ENCODE peak calls at places on chromosomes 13 and 19, in six cellular contexts. A, W, C, U, F and I are unnamed samples.

GRCh38 chr13:44815507-44816074 is 173.7 kb downstream of the NUFIP1 start:
- DNase-seq in A (peak; percentile 24), W (peak; percentile 89), C (no peak), U (no peak), F (peak; percentile 97), I (no peak)

GRCh38 chr19:47582320-47582909 is 9.5 kb upstream of the ZNF541 start:
- DNase-seq in A (no peak), W (no peak), C (no peak), U (no peak), F (peak; percentile 65), I (no peak)

GRCh38 chr13:99417151-99417820 is 84.0 kb upstream of the TM9SF2 start:
- DNase-seq in A (no peak), W (no peak), C (no peak), U (no peak), F (no peak), I (no peak)

GRCh38 chr19:19540707-19541515 is 2.8 kb downstream of the CILP2 start:
- DNase-seq in A (peak; percentile 79), W (no peak), C (no peak), U (peak; percentile 51), F (peak; percentile 57), I (no peak)

GRCh38 chr19:51807111-51807701 is 12.2 kb downstream of the FPR3 start:
- DNase-seq in A (no peak), W (no peak), C (no peak), U (no peak), F (peak; percentile 64), I (no peak)

GRCh38 chr19:44890366-44891015 is 563 bp upstream of the TOMM40 start:
- DNase-seq in A (peak; percentile 100), W (peak; percentile 100), C (peak; percentile 100), U (peak; percentile 100), F (peak; percentile 100), I (peak; percentile 100)

GRCh38 chr13:106599875-106600797 is 32.2 kb upstream of the ARGLU1 start:
- DNase-seq in A (peak; percentile 32), W (peak; percentile 25), C (no peak), U (no peak), F (peak; percentile 65), I (no peak)

GRCh38 chr13:53112522-53112921 is 83.9 kb downstream of the OLFM4 start:
- DNase-seq in A (no peak), W (no peak), C (no peak), U (no peak), F (no peak), I (no peak)

GRCh38 chr13:19601749-19602725 is 31.4 kb upstream of the MPHOSPH8 start:
- DNase-seq in A (peak; percentile 30), W (no peak), C (no peak), U (no peak), F (peak; percentile 51), I (no peak)

GRCh38 chr19:16871870-16872269 is 16.9 kb upstream of the F2RL3 start:
- DNase-seq in A (peak; percentile 52), W (no peak), C (no peak), U (no peak), F (no peak), I (no peak)

GRCh38 chr13:21670883-21671792 is at the start of gene FGF9:
- DNase-seq in A (peak; percentile 85), W (no peak), C (peak; percentile 64), U (peak; percentile 53), F (peak; percentile 70), I (peak; percentile 53)

GRCh38 chr13:105925496-105925895 is 610.0 kb downstream of the EFNB2 start:
- DNase-seq in A (no peak), W (no peak), C (no peak), U (no peak), F (peak; percentile 17), I (no peak)

GRCh38 chr13:27138457-27139093 is 33.0 kb downstream of the USP12 start:
- DNase-seq in A (no peak), W (no peak), C (no peak), U (no peak), F (no peak), I (no peak)

GRCh38 chr19:47643281-47643680 is 34.3 kb downstream of the BICRA start:
- DNase-seq in A (no peak), W (no peak), C (no peak), U (no peak), F (no peak), I (no peak)

GRCh38 chr13:50080856-50081105 is 65.5 kb downstream of the KCNRG start:
- DNase-seq in A (no peak), W (no peak), C (no peak), U (no peak), F (peak; percentile 31), I (peak; percentile 53)

GRCh38 chr13:108850706-108851105 is 221.3 kb downstream of the MYO16 start:
- DNase-seq in A (no peak), W (no peak), C (no peak), U (no peak), F (no peak), I (peak; percentile 2)

GRCh38 chr13:53719281-53719680 is 690.7 kb downstream of the OLFM4 start:
- DNase-seq in A (no peak), W (no peak), C (no peak), U (no peak), F (no peak), I (no peak)

GRCh38 chr13:46345400-46345799 is 41.7 kb downstream of the RUBCNL start:
- DNase-seq in A (no peak), W (no peak), C (no peak), U (no peak), F (no peak), I (no peak)

GRCh38 chr13:49258097-49258796 is 10.5 kb downstream of the CDADC1 start:
- DNase-seq in A (no peak), W (no peak), C (no peak), U (no peak), F (no peak), I (no peak)

GRCh38 chr13:112444001-112444311 is 67.8 kb downstream of the SPACA7 start:
- DNase-seq in A (peak; percentile 68), W (peak; percentile 5), C (peak; percentile 39), U (no peak), F (peak; percentile 55), I (peak; percentile 18)

GRCh38 chr19:17996826-17997316 is 11.1 kb upstream of the ARRDC2 start:
- DNase-seq in A (peak; percentile 91), W (no peak), C (peak; percentile 75), U (peak; percentile 81), F (peak; percentile 78), I (no peak)

GRCh38 chr19:2080336-2080988 is 15.7 kb downstream of the MOB3A start:
- DNase-seq in A (no peak), W (no peak), C (no peak), U (no peak), F (no peak), I (no peak)

GRCh38 chr19:55777528-55777927 is 8.6 kb downstream of the RFPL4AL1 start:
- DNase-seq in A (no peak), W (no peak), C (no peak), U (no peak), F (no peak), I (no peak)